ENCODE peak calls at places on chromosomes 4 and X, in five cellular contexts. D, Y, P, H and E are unnamed samples. For H3K4me1, the result is how much of the 10 kb centered on the place peaks cover.

GRCh38 chr4:150080335-150080734 is 2.1 kb downstream of the DCLK2 start:
- DNase-seq in D (no peak), P (no peak), H (no peak), Y (no peak), E (no peak)

GRCh38 chr4:170025523-170026252 is 507 bp downstream of the MFAP3L start:
- DNase-seq in P (peak), Y (peak), D (peak), H (no peak), E (no peak)

GRCh38 chrX:102832661-102833060 is 104.4 kb upstream of the RAB40AL start:
- DNase-seq in H (no peak), P (no peak), Y (no peak), D (no peak), E (no peak)

GRCh38 chrX:115563633-115564182 is 2.7 kb downstream of the PLS3 start:
- DNase-seq in Y (no peak), H (no peak), P (no peak), D (no peak), E (no peak)

GRCh38 chr4:577499-578450 is 1.7 kb upstream of the TMEM271 start:
- DNase-seq in Y (no peak), D (no peak), P (no peak), H (no peak), E (no peak)

GRCh38 chr4:72418458-72418857 is 150.6 kb downstream of the ADAMTS3 start:
- DNase-seq in Y (no peak), D (no peak), P (peak), H (no peak), E (no peak)

GRCh38 chr4:113806850-113807249 is 45.3 kb upstream of the CAMK2D start:
- DNase-seq in D (no peak), H (no peak), P (no peak), Y (no peak), E (no peak)

GRCh38 chr4:71235321-71236206 is 103.3 kb upstream of the SLC4A4 start:
- DNase-seq in H (no peak), P (no peak), D (no peak), Y (no peak), E (no peak)

GRCh38 chr4:173478136-173478860 is 51.7 kb downstream of the HAND2 start:
- DNase-seq in Y (no peak), H (no peak), D (no peak), P (no peak), E (no peak)

GRCh38 chr4:172725581-172725980 is 443.0 kb upstream of the GALNT7 start:
- DNase-seq in P (no peak), D (no peak), H (no peak), Y (no peak), E (no peak)

GRCh38 chr4:38306482-38307071 is 346.4 kb downstream of the PTTG2 start:
- DNase-seq in Y (no peak), D (no peak), H (no peak), P (no peak), E (no peak)
- H3K27ac ChIP-seq in Y (no peak), D (no peak), H (no peak), P (no peak), E (no peak)

DNA sequence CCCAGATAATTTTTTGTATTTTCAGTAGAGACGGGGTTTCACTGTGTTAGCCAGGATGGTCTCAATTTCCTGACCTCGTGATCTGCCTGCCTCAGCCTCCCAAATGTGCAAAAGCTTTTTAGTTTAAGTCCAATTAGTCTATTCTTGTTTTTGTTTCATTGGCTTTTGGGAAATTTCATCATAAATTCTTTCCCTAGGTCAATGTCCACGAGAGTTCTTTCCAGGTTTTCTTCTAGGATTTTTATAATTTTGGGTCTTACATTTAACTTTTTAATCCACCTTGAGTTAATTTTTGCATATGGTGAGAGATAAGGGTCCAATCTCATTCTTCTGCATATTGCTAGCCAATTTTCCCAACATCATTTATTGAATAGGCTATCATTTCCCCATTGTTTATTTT is 36.3 kb upstream of the PDLIM5 start:
- DNase-seq in H (no peak), Y (no peak), P (no peak), D (no peak), E (no peak)
- H3K4me1 ChIP-seq in H (under half), Y (under half), P (under half), D (under half), E (under half)

GRCh38 chrX:12611471-12611870 is 179.7 kb upstream of the PRPS2 start:
- DNase-seq in Y (no peak), P (no peak), D (no peak), H (no peak), E (no peak)

GRCh38 chrX:12615061-12615460 is 176.2 kb upstream of the PRPS2 start:
- DNase-seq in H (no peak), D (no peak), P (no peak), Y (no peak), E (no peak)

GRCh38 chrX:12610079-12610478 is 181.1 kb upstream of the PRPS2 start:
- DNase-seq in Y (no peak), H (no peak), D (no peak), P (no peak), E (no peak)

GRCh38 chrX:12617241-12617640 is 174.0 kb upstream of the PRPS2 start:
- DNase-seq in Y (no peak), H (no peak), P (no peak), D (no peak), E (no peak)

GRCh38 chrX:12614266-12614665 is 176.9 kb upstream of the PRPS2 start:
- DNase-seq in D (no peak), P (no peak), Y (no peak), H (no peak), E (no peak)
- H3K27ac ChIP-seq in D (no peak), P (no peak), Y (no peak), H (no peak), E (peak)

DNA sequence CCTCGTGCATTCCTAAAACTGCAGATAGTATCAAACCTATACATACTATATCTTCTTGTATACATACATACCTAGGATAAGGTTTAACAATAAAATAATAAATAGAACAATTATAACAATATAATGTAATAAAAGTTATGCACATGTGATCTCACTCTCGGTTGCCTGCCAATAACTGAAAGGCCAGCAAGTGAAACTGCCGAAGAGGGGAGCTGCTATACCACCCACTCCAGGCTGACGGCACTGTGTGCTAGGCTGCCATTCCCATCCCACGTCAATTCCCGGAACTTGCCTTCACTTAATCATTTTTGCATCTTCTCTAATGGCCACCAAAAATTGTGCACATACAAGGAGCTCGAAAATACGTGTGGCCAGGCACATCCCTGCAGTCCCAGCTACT is 451.1 kb upstream of the FAT1 start:
- DNase-seq in Y (no peak), D (no peak), H (no peak), P (no peak), E (no peak)
- H3K4me1 ChIP-seq in Y (under half), D (under half), H (under half), P (under half), E (under half)

GRCh38 chr4:7805533-7806079 is 134.1 kb downstream of the AFAP1 start:
- DNase-seq in P (no peak), H (peak), D (peak), Y (no peak), E (peak)

GRCh38 chr4:7808181-7808580 is 131.5 kb downstream of the AFAP1 start:
- DNase-seq in D (no peak), Y (no peak), H (peak), P (no peak), E (no peak)

GRCh38 chr4:7806080-7806630 is 133.5 kb downstream of the AFAP1 start:
- DNase-seq in H (peak), P (peak), D (peak), Y (no peak), E (no peak)

GRCh38 chr4:7807351-7807921 is 132.2 kb downstream of the AFAP1 start:
- DNase-seq in H (peak), Y (no peak), D (no peak), P (no peak), E (no peak)

GRCh38 chr4:7806724-7807123 is 132.9 kb downstream of the AFAP1 start:
- DNase-seq in H (peak), P (no peak), D (no peak), Y (no peak), E (no peak)
- H3K27ac ChIP-seq in H (peak), P (peak), D (peak), Y (no peak), E (peak)

DNA sequence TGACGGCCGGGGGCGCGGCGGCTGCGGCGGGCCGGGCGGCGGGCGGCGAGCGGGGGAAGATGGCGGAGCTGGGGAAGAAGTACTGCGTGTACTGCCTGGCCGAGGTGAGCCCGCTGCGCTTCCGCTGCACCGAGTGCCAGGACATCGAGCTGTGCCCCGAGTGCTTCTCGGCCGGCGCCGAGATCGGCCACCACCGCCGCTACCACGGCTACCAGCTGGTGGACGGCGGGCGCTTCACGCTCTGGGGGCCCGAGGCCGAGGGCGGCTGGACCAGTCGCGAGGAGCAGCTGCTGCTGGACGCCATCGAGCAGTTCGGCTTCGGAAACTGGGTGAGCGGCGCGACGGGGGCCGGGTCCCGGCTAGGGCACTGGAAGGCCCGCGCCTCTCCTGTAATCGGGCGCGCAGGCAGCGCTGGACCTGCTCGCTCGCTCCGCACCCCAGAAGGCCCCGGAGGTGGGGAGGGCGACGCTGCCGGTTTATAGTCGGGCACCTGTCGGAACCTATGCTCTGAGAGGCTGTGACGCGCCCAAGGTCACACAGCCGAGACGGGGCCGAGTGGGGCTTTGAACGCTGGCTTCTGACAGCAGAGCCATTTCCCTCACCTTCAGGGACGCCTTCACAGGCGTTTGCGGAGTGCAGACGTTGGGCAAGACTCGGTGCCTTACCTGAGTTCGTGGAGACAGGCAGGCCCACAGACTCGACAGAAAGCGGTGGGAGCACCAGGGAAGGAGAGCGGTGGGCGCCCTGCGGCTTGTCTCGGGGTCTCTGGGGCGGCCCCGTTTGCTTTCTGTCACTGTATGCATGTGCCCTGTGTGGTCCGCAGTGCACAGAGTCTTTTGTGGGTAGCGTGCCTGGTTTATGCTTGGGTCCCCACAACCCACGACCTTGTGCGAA is 596 bp downstream of the TADA2B start:
- DNase-seq in H (peak), Y (peak), P (peak), D (peak), E (no peak)
- H3K4me1 ChIP-seq in H (under half), Y (under half), P (half or more), D (half or more), E (under half)